ENCODE peak calls at places on chromosomes 2 and 18, in four cellular contexts. H is thoracic aorta, E is small intestine, Z is lower lobe of right lung. U is an unnamed sample.

GRCh38 chr2:65799455-65799854 is 367.1 kb upstream of the SPRED2 start:
- DNase-seq in H (no peak), E (no peak), Z (no peak), U (no peak)

GRCh38 chr2:133063792-133064191 is 393.8 kb upstream of the LYPD1 start:
- DNase-seq in H (no peak), E (no peak), Z (no peak), U (peak; percentile 43)

GRCh38 chr2:101361519-101361918 is 25.8 kb downstream of the CREG2 start:
- DNase-seq in H (no peak), E (peak; percentile 71), Z (no peak), U (no peak)

GRCh38 chr2:176466918-176467452 is 197.7 kb downstream of the MTX2 start:
- DNase-seq in H (no peak), E (no peak), Z (no peak), U (no peak)

GRCh38 chr18:76722224-76723061 is 99.9 kb upstream of the ZNF236 start:
- DNase-seq in H (no peak), E (no peak), Z (no peak), U (peak; percentile 56)

GRCh38 chr2:216873573-216873972 is 13.7 kb upstream of the TNP1 start:
- DNase-seq in H (no peak), E (no peak), Z (no peak), U (no peak)

GRCh38 chr2:17901246-17901645 is 22.8 kb downstream of the KCNS3 start:
- DNase-seq in H (no peak), E (no peak), Z (no peak), U (no peak)

GRCh38 chr2:177826897-177827296 is 245.7 kb downstream of the PDE11A start:
- DNase-seq in H (no peak), E (no peak), Z (no peak), U (no peak)

GRCh38 chr2:173264603-173265366 is 89.9 kb upstream of the CDCA7 start:
- DNase-seq in H (no peak), E (peak; percentile 23), Z (peak; percentile 63), U (no peak)

GRCh38 chr2:235669983-235670962 is 176.4 kb downstream of the AGAP1 start:
- DNase-seq in H (no peak), E (peak; percentile 69), Z (peak; percentile 66), U (peak; percentile 85)

GRCh38 chr2:47904903-47905453 is 1.3 kb downstream of the FBXO11 start:
- DNase-seq in H (no peak), E (peak; percentile 14), Z (peak; percentile 60), U (peak; percentile 59)

GRCh38 chr2:32061973-32062861 is 1.1 kb upstream of the SPAST start:
- DNase-seq in H (no peak), E (peak; percentile 64), Z (no peak), U (peak; percentile 61)

GRCh38 chr2:181426687-181427086 is 30.5 kb upstream of the ITGA4 start:
- DNase-seq in H (no peak), E (no peak), Z (no peak), U (no peak)

GRCh38 chr18:79882522-79883241 is 68.8 kb downstream of the SLC66A2 start:
- DNase-seq in H (no peak), E (no peak), Z (peak; percentile 41), U (peak; percentile 54)

GRCh38 chr2:146239392-146240135 is 1605.3 kb upstream of the ACVR2A start:
- DNase-seq in H (no peak), E (no peak), Z (no peak), U (no peak)

GRCh38 chr2:217905395-217905794 is 97.4 kb downstream of the TNS1 start:
- DNase-seq in H (no peak), E (no peak), Z (peak; percentile 76), U (peak; percentile 38)

GRCh38 chr2:5937865-5938565 is 245.8 kb downstream of the SOX11 start:
- DNase-seq in H (no peak), E (no peak), Z (no peak), U (peak; percentile 24)

GRCh38 chr2:179592167-179592936 is 269.1 kb downstream of the ZNF385B start:
- DNase-seq in H (no peak), E (no peak), Z (no peak), U (no peak)

GRCh38 chr2:46610014-46610413 is 130.6 kb downstream of the TMEM247 start:
- DNase-seq in H (no peak), E (no peak), Z (no peak), U (no peak)

GRCh38 chr2:200713704-200714064 is 98.0 kb upstream of the BZW1 start:
- DNase-seq in H (no peak), E (no peak), Z (no peak), U (no peak)

GRCh38 chr18:8960740-8961657 is 141.5 kb upstream of the NDUFV2 start:
- DNase-seq in H (no peak), E (peak; percentile 43), Z (no peak), U (no peak)

GRCh38 chr2:1717129-1717528 is 27.2 kb downstream of the PXDN start:
- DNase-seq in H (no peak), E (no peak), Z (peak; percentile 38), U (peak; percentile 28)

GRCh38 chr18:37409870-37410269 is 155.7 kb downstream of the CELF4 start:
- DNase-seq in H (no peak), E (no peak), Z (no peak), U (no peak)

GRCh38 chr2:210961249-210961648 is 404.9 kb downstream of the CPS1 start:
- DNase-seq in H (no peak), E (no peak), Z (no peak), U (no peak)

GRCh38 chr2:64354857-64355680 is 98.9 kb upstream of the LGALSL start:
- DNase-seq in H (no peak), E (no peak), Z (no peak), U (no peak)

GRCh38 chr2:929965-930364 is 20.7 kb upstream of the SNTG2 start:
- DNase-seq in H (no peak), E (peak; percentile 40), Z (no peak), U (no peak)

GRCh38 chr2:233037078-233037477 is 4.6 kb downstream of the NEU2 start:
- DNase-seq in H (no peak), E (no peak), Z (no peak), U (no peak)

GRCh38 chr18:59801576-59801975 is 98.2 kb upstream of the PMAIP1 start:
- DNase-seq in H (no peak), E (no peak), Z (no peak), U (no peak)

GRCh38 chr2:8803658-8804379 is 33.6 kb downstream of the KIDINS220 start:
- DNase-seq in H (no peak), E (peak; percentile 67), Z (no peak), U (no peak)

GRCh38 chr2:45178854-45179253 is 169.6 kb upstream of the SIX2 start:
- DNase-seq in H (no peak), E (no peak), Z (no peak), U (no peak)

GRCh38 chr2:75605770-75606535 is 40.6 kb upstream of the MRPL19 start:
- DNase-seq in H (no peak), E (peak; percentile 49), Z (peak; percentile 59), U (peak; percentile 25)

GRCh38 chr2:239298126-239298804 is 102.6 kb downstream of the HDAC4 start:
- DNase-seq in H (no peak), E (peak; percentile 54), Z (no peak), U (no peak)

GRCh38 chr2:178848335-178848734 is 41.1 kb upstream of the TTN start:
- DNase-seq in H (no peak), E (no peak), Z (no peak), U (no peak)

GRCh38 chr2:168246072-168246482 is 1.3 kb downstream of the STK39 start:
- DNase-seq in H (no peak), E (no peak), Z (no peak), U (peak; percentile 16)

GRCh38 chr2:66433945-66434678 is 813 bp upstream of the MEIS1 start:
- DNase-seq in H (no peak), E (peak; percentile 58), Z (peak; percentile 72), U (peak; percentile 85)

GRCh38 chr2:37649518-37649917 is 21.9 kb downstream of the CDC42EP3 start:
- DNase-seq in H (no peak), E (no peak), Z (peak; percentile 35), U (no peak)

GRCh38 chr2:37650548-37651101 is 20.8 kb downstream of the CDC42EP3 start:
- DNase-seq in H (no peak), E (no peak), Z (peak; percentile 23), U (no peak)

GRCh38 chr2:37647941-37648315 is 23.5 kb downstream of the CDC42EP3 start:
- DNase-seq in H (no peak), E (no peak), Z (no peak), U (no peak)

GRCh38 chr2:37645836-37646235 is 25.6 kb downstream of the CDC42EP3 start:
- DNase-seq in H (no peak), E (no peak), Z (peak; percentile 33), U (no peak)

DNA sequence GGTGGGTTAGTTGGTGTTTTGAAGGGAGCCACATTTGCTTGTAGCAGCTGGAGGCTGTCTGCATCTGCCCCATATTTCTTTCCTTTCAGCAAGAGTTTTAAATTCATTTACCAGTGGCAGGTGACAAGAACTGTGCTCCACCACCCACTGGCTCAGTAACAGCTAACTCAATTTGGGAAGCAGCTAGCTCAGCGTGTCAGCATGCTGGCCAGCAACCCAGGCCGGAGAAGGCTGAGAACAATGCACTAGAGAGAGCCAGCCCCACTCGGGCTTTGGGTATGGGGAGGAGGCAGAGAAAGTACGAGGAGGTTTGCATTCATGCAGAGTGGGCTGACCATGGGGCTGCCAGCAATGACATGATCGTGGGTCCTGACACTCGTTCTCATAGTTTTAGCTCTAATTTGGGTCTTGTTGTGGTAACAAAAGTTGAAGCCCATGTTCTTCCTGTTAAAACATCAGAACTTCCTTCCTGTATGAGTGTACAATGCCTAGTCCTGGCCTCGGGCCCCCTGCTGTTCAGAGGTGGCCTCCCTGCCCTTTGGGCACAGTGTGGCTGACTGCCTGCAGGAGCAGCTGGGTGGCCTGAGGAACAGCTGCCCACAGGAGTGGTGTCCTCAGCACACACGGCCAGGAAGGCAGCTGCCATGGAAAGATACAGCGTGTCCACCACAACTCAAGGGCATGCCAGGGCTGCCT is 23.0 kb downstream of the CDC42EP3 start:
- DNase-seq in H (no peak), E (peak; percentile 22), Z (peak; percentile 80), U (no peak)
- H3K36me3 ChIP-seq in H (peaks cover 14% of the 10 kb centered on the region), E (no peaks in the 10 kb centered on the region), Z (peaks cover 30% of the 10 kb centered on the region), U (peaks cover 4% of the 10 kb centered on the region)

GRCh38 chr18:24567199-24567598 is 106.8 kb downstream of the HRH4 start:
- DNase-seq in H (no peak), E (no peak), Z (no peak), U (no peak)

GRCh38 chr18:24559474-24560018 is 99.1 kb downstream of the HRH4 start:
- DNase-seq in H (no peak), E (no peak), Z (no peak), U (no peak)

GRCh38 chr18:24558403-24558802 is 98.0 kb downstream of the HRH4 start:
- DNase-seq in H (no peak), E (no peak), Z (no peak), U (no peak)

GRCh38 chr18:24560511-24560981 is 100.1 kb downstream of the HRH4 start:
- DNase-seq in H (no peak), E (peak; percentile 3), Z (no peak), U (peak; percentile 19)

GRCh38 chr18:24561369-24561768 is 100.9 kb downstream of the HRH4 start:
- DNase-seq in H (no peak), E (no peak), Z (no peak), U (no peak)
- H3K4me3 ChIP-seq in H (no peak overlapping the region), E (no peak overlapping the region), Z (no peak overlapping the region), U (no peak overlapping the region)

DNA sequence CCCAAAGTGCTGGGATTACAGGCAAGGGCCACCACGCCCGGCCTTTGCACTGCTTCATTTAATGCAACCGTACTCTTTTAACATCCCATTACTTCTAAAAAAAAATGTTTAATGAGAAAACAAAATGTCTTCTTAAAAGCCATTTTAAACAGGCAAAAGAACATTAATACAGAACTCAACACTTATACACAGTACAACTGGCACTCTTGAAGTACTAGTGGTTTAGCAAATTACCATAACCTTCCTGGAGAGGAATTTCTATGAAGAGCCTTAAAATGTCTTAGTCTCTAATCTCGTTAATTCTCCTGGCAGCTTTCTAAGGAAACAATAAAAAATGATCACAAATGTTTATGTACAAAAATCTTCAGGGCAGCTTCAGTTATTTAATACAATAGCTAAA is 5.9 kb downstream of the IWS1 start:
- DNase-seq in H (no peak), E (no peak), Z (no peak), U (no peak)
- H3K36me3 ChIP-seq in H (no peaks in the 10 kb centered on the region), E (peaks cover 11% of the 10 kb centered on the region), Z (peaks cover 45% of the 10 kb centered on the region), U (peaks cover 13% of the 10 kb centered on the region)

GRCh38 chr2:41194235-41194634 is 742.3 kb upstream of the SLC8A1 start:
- DNase-seq in H (no peak), E (no peak), Z (no peak), U (no peak)
- H3K4me3 ChIP-seq in H (no peak overlapping the region), E (no peak overlapping the region), Z (no peak overlapping the region), U (no peak overlapping the region)